ENCODE peak calls at places on chromosomes 12 and 14, in nine cellular contexts. A is cardiac fibroblast, I is choroid plexus epithelial cell, E is stomach, D is lower leg skin, Z is tibial nerve, O is IMR-90, L is HFF-Myc, Y is cardiac muscle cell. K is an unnamed sample.

GRCh38 chr14:76499399-76499798 is 123.5 kb downstream of the ESRRB start:
- DNase-seq in D (no peak), I (no peak), E (no peak), Y (no peak), L (no peak), A (no peak), Z (no peak), O (no peak), K (no peak)

GRCh38 chr14:39426605-39427004 is 5.6 kb downstream of the FBXO33 start:
- DNase-seq in Y (peak), E (no peak), L (peak), D (no peak), I (peak), O (peak), A (peak), Z (no peak), K (no peak)

GRCh38 chr14:32620724-32621123 is 291.6 kb downstream of the AKAP6 start:
- DNase-seq in A (no peak), I (no peak), Z (no peak), Y (no peak), D (no peak), E (no peak), L (no peak), O (peak), K (no peak)

GRCh38 chr12:110923192-110923591 is 2.8 kb upstream of the MYL2 start:
- DNase-seq in E (no peak), L (no peak), A (no peak), Z (no peak), O (no peak), Y (no peak), D (no peak), I (no peak), K (no peak)

GRCh38 chr12:76417116-76417515 is 68.9 kb upstream of the BBS10 start:
- DNase-seq in Z (no peak), A (no peak), L (no peak), O (no peak), E (no peak), D (no peak), Y (no peak), I (no peak), K (no peak)

GRCh38 chr12:47819902-47820630 is at the start of gene HDAC7:
- DNase-seq in E (peak), I (peak), A (peak), L (no peak), Z (peak), O (peak), D (peak), Y (peak), K (no peak)

GRCh38 chr14:33035795-33036194 is 97.1 kb downstream of the NPAS3 start:
- DNase-seq in L (no peak), I (no peak), Z (no peak), D (no peak), O (no peak), Y (no peak), A (no peak), E (no peak), K (no peak)

GRCh38 chr14:100079606-100080005 is 14.4 kb downstream of the EVL start:
- DNase-seq in Z (no peak), O (no peak), L (no peak), Y (no peak), A (no peak), I (no peak), E (no peak), D (no peak), K (no peak)

GRCh38 chr12:95269892-95270291 is 52.3 kb downstream of the VEZT start:
- DNase-seq in E (no peak), A (no peak), L (no peak), I (no peak), Z (no peak), Y (no peak), D (no peak), O (no peak), K (no peak)

GRCh38 chr14:23067847-23068791 is 10.8 kb upstream of the CDH24 start:
- DNase-seq in A (no peak), Z (no peak), E (no peak), I (no peak), D (no peak), L (no peak), O (no peak), Y (no peak), K (no peak)

GRCh38 chr14:78959674-78960264 is 789.6 kb downstream of the NRXN3 start:
- DNase-seq in E (peak), Z (peak), A (peak), O (peak), D (peak), L (peak), I (peak), Y (peak), K (no peak)

GRCh38 chr12:132638541-132639408 is 20.2 kb downstream of the P2RX2 start:
- DNase-seq in A (peak), I (peak), D (no peak), E (no peak), O (peak), Y (peak), Z (peak), L (no peak), K (peak)

GRCh38 chr12:400828-401227 is 616 bp upstream of the CCDC77 start:
- DNase-seq in D (no peak), Z (no peak), I (no peak), A (no peak), Y (no peak), E (no peak), L (no peak), O (no peak), K (no peak)

GRCh38 chr14:21703357-21704339 is 30.0 kb upstream of the OR4E1 start:
- DNase-seq in D (no peak), I (no peak), Y (peak), Z (no peak), E (no peak), A (no peak), O (no peak), L (no peak), K (no peak)

GRCh38 chr12:28958553-28959195 is 190.4 kb upstream of the FAR2 start:
- DNase-seq in E (no peak), Z (no peak), L (no peak), A (peak), O (peak), D (no peak), I (peak), Y (peak), K (no peak)

GRCh38 chr14:85516239-85517112 is 13.5 kb upstream of the FLRT2 start:
- DNase-seq in D (no peak), Y (peak), A (peak), L (peak), Z (no peak), O (peak), E (no peak), I (peak), K (no peak)

GRCh38 chr12:84604541-84604940 is 308.1 kb downstream of the SLC6A15 start:
- DNase-seq in Y (no peak), D (no peak), L (no peak), Z (no peak), A (no peak), I (no peak), E (no peak), O (no peak), K (no peak)
- TF ChIP-seq CTCF in Y (no peak), D (no peak), L (no peak), Z (no peak), A (no peak), I (no peak), E (no peak), O (no peak), K (no peak)

DNA sequence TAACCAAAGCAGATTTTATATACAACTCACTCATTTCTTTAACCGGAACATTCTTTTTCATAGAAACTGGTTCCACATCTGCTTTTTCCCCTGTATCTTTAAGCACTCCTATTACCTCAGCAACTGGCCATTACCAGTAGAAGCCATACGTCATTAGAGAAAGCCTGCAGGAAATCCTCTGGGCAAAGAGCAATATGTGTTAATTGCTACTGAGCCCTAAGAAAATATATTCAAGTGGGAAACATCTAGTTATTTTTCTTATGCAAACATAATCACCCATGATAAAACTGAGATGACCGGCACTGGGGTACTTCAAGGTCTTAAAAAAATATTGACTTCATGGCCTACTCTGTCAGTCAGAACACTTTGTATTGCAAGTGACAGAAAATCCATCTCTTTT is 28.2 kb upstream of the CPSF6 start:
- DNase-seq in I (no peak), E (no peak), L (no peak), D (no peak), A (no peak), O (no peak), Z (no peak), Y (no peak), K (no peak)
- H3K4me3 ChIP-seq in I (no peak), E (no peak), L (no peak), D (no peak), A (no peak), O (no peak), Z (no peak), Y (no peak), K (no peak)

GRCh38 chr14:70622111-70622712 is 19.5 kb upstream of the TTC9 start:
- DNase-seq in A (peak), E (peak), Z (no peak), L (no peak), I (peak), D (no peak), O (peak), Y (peak), K (no peak)
- TF ChIP-seq CTCF in A (peak), E (peak), Z (peak), L (peak), I (peak), D (no peak), O (peak), Y (peak), K (peak)

DNA sequence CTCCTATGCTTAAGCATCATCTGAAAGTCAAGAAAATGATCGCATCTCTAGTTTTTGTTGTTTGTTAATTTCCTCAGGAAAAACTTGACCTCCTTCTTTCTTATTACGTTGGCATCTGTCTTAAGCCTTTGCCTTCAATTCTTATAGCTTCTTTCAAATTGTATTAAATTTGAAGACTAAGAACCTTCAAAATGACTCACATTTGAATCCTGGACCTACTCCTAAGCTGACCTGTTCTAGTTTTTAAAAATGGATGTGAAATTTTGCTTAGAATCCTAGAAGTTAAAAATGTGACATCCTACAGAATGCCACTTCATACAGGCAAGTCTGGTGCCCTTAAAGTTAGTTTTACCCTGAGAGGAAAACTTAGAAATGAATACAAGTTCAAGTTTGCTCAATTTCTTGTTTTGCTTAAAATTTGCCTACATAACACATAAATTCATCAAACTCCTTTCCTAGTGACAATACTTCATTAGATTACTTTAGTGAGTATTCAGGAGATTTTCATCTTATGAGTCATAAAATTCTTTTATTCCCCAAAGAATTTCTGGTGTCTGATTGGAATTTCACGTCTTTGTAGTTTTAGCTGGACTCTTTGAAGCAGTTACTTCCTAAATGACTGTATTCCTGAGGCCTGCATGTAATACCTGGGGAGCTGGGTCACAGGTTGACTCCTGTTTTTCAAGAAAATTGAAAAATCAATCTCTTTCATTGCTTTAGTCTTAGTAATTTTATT is 152.3 kb downstream of the MSRB3 start:
- DNase-seq in D (no peak), Y (peak), O (peak), Z (no peak), I (peak), E (no peak), L (peak), A (peak), K (peak)
- H3K4me3 ChIP-seq in D (no peak), Y (no peak), O (no peak), Z (no peak), I (no peak), E (no peak), L (no peak), A (no peak), K (no peak)

DNA sequence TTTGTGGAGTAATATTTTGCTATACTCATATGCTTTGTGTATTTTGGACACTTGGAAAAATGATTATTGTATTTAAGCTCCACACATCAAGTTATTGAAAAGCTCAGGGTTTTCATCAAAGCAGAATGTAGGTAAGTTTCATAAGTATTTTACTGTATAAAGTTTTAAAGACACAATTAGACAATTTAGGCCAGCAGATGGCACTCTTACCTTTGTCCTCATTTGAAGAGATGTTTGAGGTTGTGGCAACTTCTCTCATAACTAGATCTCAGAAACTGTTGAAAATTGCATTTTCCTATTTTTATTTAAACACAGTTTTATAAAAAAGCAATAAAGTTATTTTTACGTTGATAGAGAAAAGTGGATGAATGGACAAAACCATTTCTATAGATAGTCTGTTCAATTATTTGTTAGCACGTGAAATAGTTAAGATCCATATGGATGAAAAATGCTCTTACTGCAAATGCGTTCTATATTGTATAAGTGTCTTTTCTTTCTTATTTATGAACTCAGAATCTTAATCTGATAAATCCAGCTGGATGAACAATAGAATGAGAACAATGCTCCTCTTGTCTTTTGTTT is 300.0 kb downstream of the AEBP2 start:
- DNase-seq in L (peak), O (peak), A (peak), D (peak), Z (peak), Y (peak), I (peak), E (no peak), K (no peak)
- TF ChIP-seq CTCF in L (peak), O (peak), A (peak), D (no peak), Z (peak), Y (peak), I (peak), E (peak), K (peak)

GRCh38 chr12:49975370-49975761 is 2.6 kb downstream of the AQP6 start:
- DNase-seq in Z (no peak), Y (no peak), L (no peak), D (no peak), I (no peak), E (no peak), A (no peak), O (no peak), K (no peak)

GRCh38 chr12:49974677-49975369 is 2.1 kb downstream of the AQP6 start:
- DNase-seq in E (no peak), O (no peak), L (no peak), D (no peak), Z (no peak), A (no peak), Y (no peak), I (no peak), K (no peak)

GRCh38 chr12:49973361-49973830 is 649 bp downstream of the AQP6 start:
- DNase-seq in Y (no peak), L (no peak), A (no peak), D (no peak), E (no peak), I (no peak), Z (no peak), O (no peak), K (no peak)

GRCh38 chr12:49972641-49973360 is at the start of gene AQP6:
- DNase-seq in Z (no peak), E (peak), A (no peak), I (no peak), Y (no peak), D (no peak), O (no peak), L (no peak), K (no peak)

GRCh38 chr12:49974231-49974675 is 1.5 kb downstream of the AQP6 start:
- DNase-seq in E (peak), Y (peak), O (peak), A (peak), L (peak), I (peak), Z (peak), D (no peak), K (no peak)
- H3K4me3 ChIP-seq in E (no peak), Y (no peak), O (no peak), A (no peak), L (no peak), I (no peak), Z (no peak), D (no peak), K (no peak)